ENCODE peak calls at places on chromosomes 2 and 18, in five cellular contexts. M is uterus, J is colonic mucosa, N is HCT116, O is lower lobe of right lung. G is an unnamed sample.
A peak's percentile ranks its signal among the peaks of the same experiment; 100 is the strongest.

GRCh38 chr2:65782186-65782585 is 349.8 kb upstream of the SPRED2 start:
- DNase-seq in M (no peak), J (no peak), N (no peak), O (no peak), G (no peak)

GRCh38 chr2:231159306-231159705 is 34.5 kb upstream of the HTR2B start:
- DNase-seq in M (no peak), J (no peak), N (no peak), O (no peak), G (no peak)

GRCh38 chr18:48422947-48423378 is 13.8 kb upstream of the ZBTB7C start:
- DNase-seq in M (no peak), J (no peak), N (no peak), O (no peak), G (no peak)

GRCh38 chr2:209688388-209688787 is 83.2 kb upstream of the UNC80 start:
- DNase-seq in M (no peak), J (no peak), N (no peak), O (no peak), G (peak; percentile 66)

GRCh38 chr2:109351164-109351756 is 222.3 kb downstream of the SH3RF3 start:
- DNase-seq in M (no peak), J (no peak), N (no peak), O (peak; percentile 69), G (peak; percentile 68)

GRCh38 chr2:240759454-240759853 is 60.6 kb downstream of the KIF1A start:
- DNase-seq in M (no peak), J (no peak), N (peak; percentile 10), O (no peak), G (no peak)

GRCh38 chr2:38076710-38077430 is 919 bp upstream of the CYP1B1 start:
- DNase-seq in M (peak; percentile 80), J (peak; percentile 57), N (peak; percentile 48), O (peak; percentile 90), G (peak; percentile 86)

GRCh38 chr2:64143154-64144056 is 815 bp downstream of the PELI1 start:
- DNase-seq in M (no peak), J (no peak), N (no peak), O (peak; percentile 56), G (peak; percentile 45)

GRCh38 chr18:6069539-6069938 is 174.2 kb upstream of the TMEM200C start:
- DNase-seq in M (no peak), J (no peak), N (no peak), O (no peak), G (no peak)

GRCh38 chr2:107932986-107933385 is 53.3 kb upstream of the SLC5A7 start:
- DNase-seq in M (no peak), J (no peak), N (no peak), O (no peak), G (peak; percentile 17)
- TF ChIP-seq CTCF in M (peak; percentile 24), J (no peak), N (no peak), O (no peak), G (peak; percentile 60)

GRCh38 chr18:32461704-32462272 is 8.9 kb downstream of the GAREM1 start:
- DNase-seq in M (no peak), J (no peak), N (no peak), O (no peak), G (no peak)
- TF ChIP-seq CTCF in M (no peak), J (no peak), N (no peak), O (no peak), G (no peak)

GRCh38 chr2:74267068-74267467 is 68.7 kb downstream of the MTHFD2 start:
- DNase-seq in M (no peak), J (peak; percentile 83), N (peak; percentile 53), O (no peak), G (peak; percentile 59)
- TF ChIP-seq CTCF in M (no peak), J (peak; percentile 68), N (peak; percentile 64), O (peak; percentile 50), G (peak; percentile 54)

GRCh38 chr2:168944065-168944464 is 43.0 kb downstream of the G6PC2 start:
- DNase-seq in M (no peak), J (no peak), N (no peak), O (no peak), G (no peak)
- TF ChIP-seq CTCF in M (no peak), J (no peak), N (peak; percentile 8), O (no peak), G (no peak)